ENCODE peak calls at places on chromosomes 4 and X, in eight cellular contexts. One of them, this sample, is unnamed.

GRCh38 chr4:188387134-188387791 is 248.0 kb downstream of the TRIML1 start:
- DNase-seq in adrenal gland: no peak
- DNase-seq in retinal pigment epithelial cell: no peak
- DNase-seq in fibroblast of lung: no peak
- DNase-seq in progenitor cell of endocrine pancreas: no peak
- DNase-seq in BJ: no peak
- DNase-seq in right atrium auricular region: no peak
- DNase-seq in GM10248: no peak
- DNase-seq in this sample: no peak

GRCh38 chr4:41526628-41527027 is 11.3 kb upstream of the LIMCH1 start:
- DNase-seq in adrenal gland: no peak
- DNase-seq in retinal pigment epithelial cell: no peak
- DNase-seq in fibroblast of lung: no peak
- DNase-seq in progenitor cell of endocrine pancreas: no peak
- DNase-seq in BJ: no peak
- DNase-seq in right atrium auricular region: no peak
- DNase-seq in GM10248: no peak
- DNase-seq in this sample: no peak

GRCh38 chrX:147550217-147550616 is 361.5 kb upstream of the FMR1 start:
- DNase-seq in adrenal gland: peak
- DNase-seq in retinal pigment epithelial cell: no peak
- DNase-seq in fibroblast of lung: no peak
- DNase-seq in progenitor cell of endocrine pancreas: no peak
- DNase-seq in BJ: no peak
- DNase-seq in right atrium auricular region: no peak
- DNase-seq in GM10248: no peak
- DNase-seq in this sample: peak

GRCh38 chrX:22365460-22365859 is 92.7 kb downstream of the CBLL2 start:
- DNase-seq in adrenal gland: no peak
- DNase-seq in retinal pigment epithelial cell: peak
- DNase-seq in fibroblast of lung: peak
- DNase-seq in progenitor cell of endocrine pancreas: no peak
- DNase-seq in BJ: no peak
- DNase-seq in right atrium auricular region: no peak
- DNase-seq in GM10248: no peak
- DNase-seq in this sample: no peak

GRCh38 chr4:155653052-155653451 is 13.6 kb upstream of the GUCY1A1 start:
- DNase-seq in adrenal gland: no peak
- DNase-seq in retinal pigment epithelial cell: no peak
- DNase-seq in fibroblast of lung: no peak
- DNase-seq in progenitor cell of endocrine pancreas: no peak
- DNase-seq in BJ: no peak
- DNase-seq in right atrium auricular region: no peak
- DNase-seq in GM10248: no peak
- DNase-seq in this sample: no peak

GRCh38 chr4:9927317-9928007 is 93.8 kb downstream of the SLC2A9 start:
- DNase-seq in adrenal gland: no peak
- DNase-seq in retinal pigment epithelial cell: no peak
- DNase-seq in fibroblast of lung: no peak
- DNase-seq in progenitor cell of endocrine pancreas: no peak
- DNase-seq in BJ: no peak
- DNase-seq in right atrium auricular region: no peak
- DNase-seq in GM10248: no peak
- DNase-seq in this sample: no peak

GRCh38 chr4:186158021-186158859 is 33.1 kb upstream of the CYP4V2 start:
- DNase-seq in adrenal gland: no peak
- DNase-seq in retinal pigment epithelial cell: no peak
- DNase-seq in fibroblast of lung: no peak
- DNase-seq in progenitor cell of endocrine pancreas: no peak
- DNase-seq in BJ: no peak
- DNase-seq in right atrium auricular region: no peak
- DNase-seq in GM10248: no peak
- DNase-seq in this sample: no peak

GRCh38 chrX:40539214-40540142 is 41.3 kb upstream of the ATP6AP2 start:
- DNase-seq in adrenal gland: peak
- DNase-seq in retinal pigment epithelial cell: no peak
- DNase-seq in fibroblast of lung: peak
- DNase-seq in progenitor cell of endocrine pancreas: no peak
- DNase-seq in BJ: peak
- DNase-seq in right atrium auricular region: peak
- DNase-seq in GM10248: peak
- DNase-seq in this sample: peak

GRCh38 chrX:138917781-138918180 is 206.3 kb upstream of the FGF13 start:
- DNase-seq in adrenal gland: no peak
- DNase-seq in retinal pigment epithelial cell: no peak
- DNase-seq in fibroblast of lung: peak
- DNase-seq in progenitor cell of endocrine pancreas: no peak
- DNase-seq in BJ: peak
- DNase-seq in right atrium auricular region: no peak
- DNase-seq in GM10248: no peak
- DNase-seq in this sample: no peak

GRCh38 chr4:90163872-90164271 is 36.7 kb downstream of the CCSER1 start:
- DNase-seq in adrenal gland: no peak
- DNase-seq in retinal pigment epithelial cell: no peak
- DNase-seq in fibroblast of lung: no peak
- DNase-seq in progenitor cell of endocrine pancreas: no peak
- DNase-seq in BJ: no peak
- DNase-seq in right atrium auricular region: no peak
- DNase-seq in GM10248: no peak
- DNase-seq in this sample: no peak

GRCh38 chr4:85147481-85148076 is 181.1 kb upstream of the WDFY3 start:
- DNase-seq in adrenal gland: peak
- DNase-seq in retinal pigment epithelial cell: no peak
- DNase-seq in fibroblast of lung: peak
- DNase-seq in progenitor cell of endocrine pancreas: no peak
- DNase-seq in BJ: no peak
- DNase-seq in right atrium auricular region: peak
- DNase-seq in GM10248: peak
- DNase-seq in this sample: peak

GRCh38 chrX:39492495-39493162 is 605.1 kb downstream of the BCOR start:
- DNase-seq in adrenal gland: no peak
- DNase-seq in retinal pigment epithelial cell: no peak
- DNase-seq in fibroblast of lung: no peak
- DNase-seq in progenitor cell of endocrine pancreas: no peak
- DNase-seq in BJ: no peak
- DNase-seq in right atrium auricular region: no peak
- DNase-seq in GM10248: no peak
- DNase-seq in this sample: no peak

GRCh38 chr4:9762823-9763475 is 18.5 kb upstream of the DRD5 start:
- DNase-seq in adrenal gland: peak
- DNase-seq in retinal pigment epithelial cell: peak
- DNase-seq in fibroblast of lung: peak
- DNase-seq in progenitor cell of endocrine pancreas: peak
- DNase-seq in BJ: no peak
- DNase-seq in right atrium auricular region: peak
- DNase-seq in GM10248: peak
- DNase-seq in this sample: peak

GRCh38 chr4:7412586-7412975 is 22.1 kb downstream of the PSAPL1 start:
- DNase-seq in adrenal gland: no peak
- DNase-seq in retinal pigment epithelial cell: no peak
- DNase-seq in fibroblast of lung: no peak
- DNase-seq in progenitor cell of endocrine pancreas: no peak
- DNase-seq in BJ: no peak
- DNase-seq in right atrium auricular region: no peak
- DNase-seq in GM10248: no peak
- DNase-seq in this sample: no peak

GRCh38 chr4:47686294-47686872 is 151.5 kb downstream of the CORIN start:
- DNase-seq in adrenal gland: peak
- DNase-seq in retinal pigment epithelial cell: peak
- DNase-seq in fibroblast of lung: peak
- DNase-seq in progenitor cell of endocrine pancreas: peak
- DNase-seq in BJ: no peak
- DNase-seq in right atrium auricular region: no peak
- DNase-seq in GM10248: peak
- DNase-seq in this sample: peak
- TF ChIP-seq CTCF in adrenal gland: peak
- TF ChIP-seq CTCF in retinal pigment epithelial cell: peak
- TF ChIP-seq CTCF in fibroblast of lung: peak
- TF ChIP-seq CTCF in progenitor cell of endocrine pancreas: peak
- TF ChIP-seq CTCF in BJ: peak
- TF ChIP-seq CTCF in right atrium auricular region: peak
- TF ChIP-seq CTCF in GM10248: peak
- TF ChIP-seq CTCF in this sample: peak

GRCh38 chr4:62896721-62897120 is 1512.5 kb downstream of the TECRL start:
- DNase-seq in adrenal gland: no peak
- DNase-seq in retinal pigment epithelial cell: no peak
- DNase-seq in fibroblast of lung: no peak
- DNase-seq in progenitor cell of endocrine pancreas: no peak
- DNase-seq in BJ: no peak
- DNase-seq in right atrium auricular region: no peak
- DNase-seq in GM10248: no peak
- DNase-seq in this sample: no peak

GRCh38 chr4:62899607-62900364 is 1509.5 kb downstream of the TECRL start:
- DNase-seq in adrenal gland: no peak
- DNase-seq in retinal pigment epithelial cell: no peak
- DNase-seq in fibroblast of lung: no peak
- DNase-seq in progenitor cell of endocrine pancreas: no peak
- DNase-seq in BJ: no peak
- DNase-seq in right atrium auricular region: no peak
- DNase-seq in GM10248: no peak
- DNase-seq in this sample: no peak

GRCh38 chr4:62898115-62898514 is 1511.1 kb downstream of the TECRL start:
- DNase-seq in adrenal gland: no peak
- DNase-seq in retinal pigment epithelial cell: no peak
- DNase-seq in fibroblast of lung: no peak
- DNase-seq in progenitor cell of endocrine pancreas: no peak
- DNase-seq in BJ: no peak
- DNase-seq in right atrium auricular region: no peak
- DNase-seq in GM10248: no peak
- DNase-seq in this sample: no peak

GRCh38 chr4:62901101-62901500 is 1508.1 kb downstream of the TECRL start:
- DNase-seq in adrenal gland: no peak
- DNase-seq in retinal pigment epithelial cell: no peak
- DNase-seq in fibroblast of lung: no peak
- DNase-seq in progenitor cell of endocrine pancreas: no peak
- DNase-seq in BJ: no peak
- DNase-seq in right atrium auricular region: no peak
- DNase-seq in GM10248: no peak
- DNase-seq in this sample: no peak
- TF ChIP-seq CTCF in adrenal gland: no peak
- TF ChIP-seq CTCF in retinal pigment epithelial cell: no peak
- TF ChIP-seq CTCF in fibroblast of lung: no peak
- TF ChIP-seq CTCF in progenitor cell of endocrine pancreas: no peak
- TF ChIP-seq CTCF in BJ: no peak
- TF ChIP-seq CTCF in right atrium auricular region: no peak
- TF ChIP-seq CTCF in GM10248: no peak
- TF ChIP-seq CTCF in this sample: no peak

DNA sequence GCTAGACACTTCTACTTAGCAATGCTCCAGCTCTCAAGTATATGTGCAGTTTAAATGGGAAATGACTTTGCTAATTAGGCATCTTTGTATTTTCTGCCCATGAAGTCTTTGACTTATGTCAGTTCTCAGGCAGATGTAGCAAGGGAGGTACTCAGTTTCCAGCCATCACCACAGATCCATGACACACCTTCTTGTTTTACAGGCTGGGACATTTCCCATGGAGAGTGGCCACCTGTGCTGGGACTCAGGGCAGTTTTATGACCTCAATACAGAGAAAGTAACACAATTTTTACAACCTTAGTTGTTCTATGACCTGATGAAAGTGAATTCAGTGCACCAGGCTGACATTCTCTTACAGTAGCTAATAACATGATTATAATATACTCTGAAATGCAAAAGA is 280.7 kb upstream of the GK2 start:
- DNase-seq in adrenal gland: no peak
- DNase-seq in retinal pigment epithelial cell: no peak
- DNase-seq in fibroblast of lung: no peak
- DNase-seq in progenitor cell of endocrine pancreas: no peak
- DNase-seq in BJ: no peak
- DNase-seq in right atrium auricular region: no peak
- DNase-seq in GM10248: no peak
- DNase-seq in this sample: no peak
- TF ChIP-seq CTCF in adrenal gland: no peak
- TF ChIP-seq CTCF in retinal pigment epithelial cell: no peak
- TF ChIP-seq CTCF in fibroblast of lung: no peak
- TF ChIP-seq CTCF in progenitor cell of endocrine pancreas: no peak
- TF ChIP-seq CTCF in BJ: no peak
- TF ChIP-seq CTCF in right atrium auricular region: no peak
- TF ChIP-seq CTCF in GM10248: no peak
- TF ChIP-seq CTCF in this sample: no peak

GRCh38 chr4:99202094-99202493 is 17.0 kb downstream of the ADH6 start:
- DNase-seq in adrenal gland: no peak
- DNase-seq in retinal pigment epithelial cell: no peak
- DNase-seq in fibroblast of lung: no peak
- DNase-seq in progenitor cell of endocrine pancreas: no peak
- DNase-seq in BJ: no peak
- DNase-seq in right atrium auricular region: no peak
- DNase-seq in GM10248: no peak
- DNase-seq in this sample: no peak

GRCh38 chr4:99207069-99207743 is 11.8 kb downstream of the ADH6 start:
- DNase-seq in adrenal gland: no peak
- DNase-seq in retinal pigment epithelial cell: no peak
- DNase-seq in fibroblast of lung: no peak
- DNase-seq in progenitor cell of endocrine pancreas: no peak
- DNase-seq in BJ: no peak
- DNase-seq in right atrium auricular region: no peak
- DNase-seq in GM10248: no peak
- DNase-seq in this sample: no peak

GRCh38 chr4:99207911-99208718 is 10.9 kb downstream of the ADH6 start:
- DNase-seq in adrenal gland: no peak
- DNase-seq in retinal pigment epithelial cell: no peak
- DNase-seq in fibroblast of lung: peak
- DNase-seq in progenitor cell of endocrine pancreas: no peak
- DNase-seq in BJ: no peak
- DNase-seq in right atrium auricular region: no peak
- DNase-seq in GM10248: no peak
- DNase-seq in this sample: no peak

GRCh38 chr4:99202536-99202935 is 16.5 kb downstream of the ADH6 start:
- DNase-seq in adrenal gland: peak
- DNase-seq in retinal pigment epithelial cell: no peak
- DNase-seq in fibroblast of lung: peak
- DNase-seq in progenitor cell of endocrine pancreas: no peak
- DNase-seq in BJ: no peak
- DNase-seq in right atrium auricular region: peak
- DNase-seq in GM10248: no peak
- DNase-seq in this sample: no peak

DNA sequence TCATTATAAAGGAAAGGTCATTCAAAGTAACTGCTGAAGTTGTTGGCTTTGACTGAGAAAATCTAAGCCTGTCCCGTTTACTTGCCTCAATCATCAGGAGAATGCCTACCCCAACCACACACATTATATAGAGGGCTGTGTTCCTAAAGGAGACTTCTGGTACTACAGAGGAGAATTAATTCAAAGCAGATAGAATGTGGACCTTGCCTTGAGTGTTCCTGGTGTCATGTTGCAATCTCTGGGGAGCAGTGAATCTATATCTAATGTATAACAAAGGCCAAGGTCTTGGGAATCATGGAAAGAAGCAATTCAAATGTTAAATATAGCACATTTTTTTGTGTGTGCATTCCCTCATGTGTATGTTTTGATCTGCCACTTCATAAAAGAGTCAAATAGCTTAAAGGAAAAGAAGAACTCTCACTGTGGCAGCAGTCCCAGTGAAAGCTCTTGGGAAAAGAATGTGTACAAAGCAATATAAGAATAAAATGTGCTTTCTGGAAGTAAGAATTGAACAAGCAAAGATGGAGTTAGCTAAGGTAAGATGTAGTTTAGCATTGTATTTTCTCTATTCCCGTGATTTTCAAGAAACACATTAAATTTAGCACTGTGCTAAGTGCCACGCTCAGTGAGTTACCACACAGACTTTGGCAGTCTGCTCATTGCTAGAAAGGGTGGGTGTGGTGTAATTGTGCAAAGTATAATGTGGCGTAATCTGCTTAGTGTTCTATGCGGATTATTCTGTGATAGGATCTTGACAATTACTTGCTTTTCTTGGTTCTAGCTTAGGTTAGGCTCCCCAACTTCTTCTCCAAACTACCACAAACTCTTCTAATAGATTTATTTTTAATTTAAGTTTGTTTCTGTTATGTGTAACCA is 13.7 kb downstream of the ADH6 start:
- DNase-seq in adrenal gland: no peak
- DNase-seq in retinal pigment epithelial cell: peak
- DNase-seq in fibroblast of lung: peak
- DNase-seq in progenitor cell of endocrine pancreas: no peak
- DNase-seq in BJ: no peak
- DNase-seq in right atrium auricular region: peak
- DNase-seq in GM10248: no peak
- DNase-seq in this sample: no peak
- TF ChIP-seq CTCF in adrenal gland: no peak
- TF ChIP-seq CTCF in retinal pigment epithelial cell: no peak
- TF ChIP-seq CTCF in fibroblast of lung: no peak
- TF ChIP-seq CTCF in progenitor cell of endocrine pancreas: peak
- TF ChIP-seq CTCF in BJ: no peak
- TF ChIP-seq CTCF in right atrium auricular region: no peak
- TF ChIP-seq CTCF in GM10248: no peak
- TF ChIP-seq CTCF in this sample: no peak

This sample was measured in body of pancreas.